ENCODE peak calls at places on chromosomes 3 and 15, in four cellular contexts. R, U, X and T are unnamed samples.
A peak's percentile ranks its signal among the peaks of the same experiment; 100 is the strongest.

GRCh38 chr3:109081746-109082510 is 36.0 kb downstream of the MORC1 start:
- DNase-seq in R (peak; percentile 31), U (peak; percentile 34), X (peak; percentile 18), T (peak; percentile 48)

GRCh38 chr3:154273381-154273780 is 50.9 kb downstream of the DHX36 start:
- DNase-seq in U (no peak), R (no peak), X (no peak), T (no peak)

GRCh38 chr3:98553021-98553563 is 21.3 kb downstream of the GPR15 start:
- DNase-seq in X (no peak), U (no peak), R (no peak), T (no peak)

GRCh38 chr3:99118381-99118780 is 216.9 kb upstream of the DCBLD2 start:
- DNase-seq in X (no peak), U (no peak), R (no peak), T (no peak)

GRCh38 chr3:124034016-124034808 is 42.3 kb upstream of the ROPN1 start:
- DNase-seq in R (no peak), X (peak; percentile 12), U (peak; percentile 79), T (no peak)

GRCh38 chr3:129119365-129120100 is 2.1 kb downstream of the RAB43 start:
- DNase-seq in X (peak; percentile 33), R (peak; percentile 86), U (no peak), T (no peak)

GRCh38 chr3:110493752-110494151 is 577.9 kb upstream of the NECTIN3 start:
- DNase-seq in R (no peak), U (no peak), X (no peak), T (no peak)

GRCh38 chr15:100106732-100107131 is 235.0 kb downstream of the ADAMTS17 start:
- DNase-seq in U (peak; percentile 85), R (no peak), X (no peak), T (no peak)

GRCh38 chr15:23397779-23398178 is 43.2 kb downstream of the GOLGA8S start:
- DNase-seq in R (no peak), U (no peak), X (no peak), T (no peak)

GRCh38 chr3:169133178-169134161 is 530.0 kb downstream of the MECOM start:
- DNase-seq in U (no peak), X (no peak), R (no peak), T (no peak)

GRCh38 chr3:117489663-117490079 is 780.1 kb downstream of the TUSC7 start:
- DNase-seq in R (no peak), U (no peak), X (no peak), T (no peak)

GRCh38 chr3:124297062-124297980 is 305.4 kb upstream of the ROPN1 start:
- DNase-seq in R (no peak), X (no peak), U (peak; percentile 35), T (no peak)

GRCh38 chr3:138688871-138689299 is 80.3 kb downstream of the FAIM start:
- DNase-seq in R (peak; percentile 64), X (no peak), U (no peak), T (no peak)

GRCh38 chr15:86165263-86166204 is 85.9 kb downstream of the AGBL1 start:
- DNase-seq in U (peak; percentile 5), R (no peak), X (no peak), T (no peak)

GRCh38 chr3:14203521-14204079 is 25.0 kb downstream of the LSM3 start:
- DNase-seq in R (peak; percentile 64), U (peak; percentile 70), X (peak; percentile 84), T (peak; percentile 40)

GRCh38 chr3:186665484-186666188 is at the start of gene HRG:
- DNase-seq in U (no peak), X (no peak), R (peak; percentile 58), T (no peak)

GRCh38 chr3:186668426-186668825 is 2.6 kb downstream of the HRG start:
- DNase-seq in X (no peak), R (no peak), U (no peak), T (no peak)

GRCh38 chr3:186671051-186671450 is 5.2 kb downstream of the HRG start:
- DNase-seq in X (no peak), R (no peak), U (no peak), T (no peak)

GRCh38 chr3:186670148-186670547 is 4.3 kb downstream of the HRG start:
- DNase-seq in R (no peak), U (no peak), X (no peak), T (no peak)

DNA sequence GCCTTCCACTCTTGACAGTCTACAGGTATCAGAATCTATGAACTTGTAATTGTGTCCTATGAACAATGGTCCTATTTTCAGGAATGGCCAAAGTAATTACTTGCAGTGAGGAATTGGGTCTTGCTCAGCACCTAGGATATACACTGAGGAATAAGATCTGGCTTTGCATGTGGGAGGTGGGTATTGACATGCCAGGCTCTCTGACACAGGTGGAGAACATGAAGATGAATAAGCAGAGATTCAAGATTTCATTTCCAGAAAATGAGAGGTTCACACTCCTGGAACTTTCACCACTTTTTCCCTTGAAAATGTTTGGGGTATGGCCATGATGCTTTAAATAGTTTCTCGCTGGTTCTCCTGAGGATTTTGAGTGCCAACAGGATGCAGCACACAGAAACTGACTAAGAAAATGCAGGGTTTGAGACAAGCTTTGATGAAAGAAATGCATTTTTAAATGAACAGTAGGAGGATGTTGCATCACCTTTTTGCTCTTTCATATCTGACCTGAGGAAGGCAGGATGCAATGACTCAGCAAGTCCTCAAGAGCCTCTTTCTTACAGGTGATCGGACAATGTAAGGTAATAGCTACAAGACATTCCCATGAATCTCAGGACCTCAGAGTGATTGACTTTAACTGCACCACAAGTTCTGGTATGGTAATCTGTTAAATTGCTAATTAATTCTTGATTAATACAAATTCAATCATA is 3.7 kb downstream of the HRG start:
- DNase-seq in U (no peak), X (no peak), R (no peak), T (peak; percentile 35)
- H3K27ac ChIP-seq in U (no peak overlapping the region), X (no peak overlapping the region), R (no peak overlapping the region), T (no peak overlapping the region)

DNA sequence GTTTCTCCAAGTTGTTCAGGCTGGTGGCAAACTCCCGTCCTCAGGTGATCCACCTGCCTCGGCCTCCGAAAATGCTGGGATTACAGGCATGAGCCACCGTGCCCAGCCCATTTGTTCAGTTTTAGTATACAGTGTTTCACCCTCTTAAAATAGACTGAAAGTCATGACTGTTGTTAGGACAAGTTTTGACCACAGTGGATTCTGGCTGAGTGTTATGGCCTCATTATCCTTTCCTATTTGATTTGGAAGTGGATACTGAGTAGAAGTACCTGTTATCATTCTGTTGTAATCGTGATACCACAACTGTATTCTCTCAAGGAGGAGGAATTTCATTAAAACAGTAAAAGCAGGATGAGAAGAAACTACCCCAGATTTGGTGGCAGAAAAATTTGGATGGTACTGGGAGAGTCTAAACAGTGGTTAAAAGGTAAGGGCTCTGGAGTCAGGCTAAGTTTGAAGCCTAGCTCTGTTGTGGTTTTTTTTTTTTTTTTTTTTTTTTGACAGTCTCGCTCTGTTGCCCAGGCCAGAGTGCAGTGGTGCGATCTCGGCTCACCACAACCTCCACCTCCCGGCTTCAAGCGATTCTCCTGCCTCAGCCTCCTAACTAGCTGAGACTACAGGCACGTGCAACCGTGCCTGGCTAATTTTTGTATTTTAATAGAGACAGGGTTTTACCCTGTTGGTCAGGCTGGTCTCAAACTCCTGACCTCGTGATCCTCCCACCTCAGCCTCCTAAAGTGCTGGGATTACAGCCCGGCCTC is 2.6 kb downstream of the MAP2K1 start:
- DNase-seq in R (no peak), U (no peak), X (no peak), T (no peak)
- TF ChIP-seq YY1 in R (no peak), U (no peak), X (no peak), T (no peak)

GRCh38 chr15:76342382-76343201 is 6.0 kb downstream of the ISL2 start:
- DNase-seq in U (peak; percentile 23), X (no peak), R (no peak), T (no peak)
- H3K4me2 ChIP-seq in U (no peak overlapping the region), X (no peak overlapping the region), R (no peak overlapping the region), T (no peak overlapping the region)

DNA sequence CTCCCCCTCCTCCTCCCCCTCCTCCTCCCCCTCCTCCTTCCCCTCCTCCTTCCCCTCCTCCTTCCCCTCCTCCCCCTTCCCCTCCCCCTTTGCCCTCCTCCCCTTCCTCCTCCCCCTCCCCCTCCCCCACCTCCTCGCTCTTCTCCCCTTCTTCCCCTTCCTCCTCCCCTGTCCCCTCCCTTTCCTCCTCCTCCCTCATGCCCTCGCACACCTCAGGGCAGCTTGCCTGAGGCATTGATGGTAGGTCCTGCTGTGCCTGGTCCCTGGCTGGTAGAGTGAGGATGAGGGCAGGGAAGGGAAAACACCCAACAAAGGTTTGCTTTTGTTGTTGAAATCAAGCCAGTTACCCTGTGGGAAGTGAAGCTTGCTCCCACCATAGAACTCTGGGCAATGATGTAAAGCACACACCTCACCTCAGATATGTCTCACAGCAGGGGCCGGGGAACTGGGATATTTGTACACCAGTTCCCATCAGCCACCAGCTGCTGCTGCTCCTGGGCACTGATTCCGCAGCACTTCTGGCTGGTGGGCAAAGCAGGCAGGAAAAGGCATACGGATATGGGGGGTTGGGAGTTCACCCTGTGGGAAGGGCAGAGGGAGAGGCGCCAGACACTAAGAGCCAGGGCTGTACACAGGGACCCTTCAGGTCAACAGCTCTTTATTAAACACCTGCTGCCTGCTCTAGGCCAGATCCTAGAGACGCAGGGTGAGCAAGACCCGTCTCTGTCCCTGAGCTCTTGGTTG is 13.8 kb downstream of the ISG20 start:
- DNase-seq in R (no peak), X (no peak), U (no peak), T (no peak)
- H3K27ac ChIP-seq in R (no peak overlapping the region), X (no peak overlapping the region), U (no peak overlapping the region), T (no peak overlapping the region)

GRCh38 chr15:95698971-95699370 is 631.5 kb upstream of the NR2F2 start:
- DNase-seq in U (no peak), R (no peak), X (no peak), T (no peak)
- TF ChIP-seq YY1 in U (no peak), R (no peak), X (no peak), T (no peak)

GRCh38 chr3:10195692-10196091 is 31.0 kb downstream of the IRAK2 start:
- DNase-seq in R (no peak), U (no peak), X (peak; percentile 43), T (no peak)
- H3K4me2 ChIP-seq in R (no peak overlapping the region), U (no peak overlapping the region), X (no peak overlapping the region), T (no peak overlapping the region)

DNA sequence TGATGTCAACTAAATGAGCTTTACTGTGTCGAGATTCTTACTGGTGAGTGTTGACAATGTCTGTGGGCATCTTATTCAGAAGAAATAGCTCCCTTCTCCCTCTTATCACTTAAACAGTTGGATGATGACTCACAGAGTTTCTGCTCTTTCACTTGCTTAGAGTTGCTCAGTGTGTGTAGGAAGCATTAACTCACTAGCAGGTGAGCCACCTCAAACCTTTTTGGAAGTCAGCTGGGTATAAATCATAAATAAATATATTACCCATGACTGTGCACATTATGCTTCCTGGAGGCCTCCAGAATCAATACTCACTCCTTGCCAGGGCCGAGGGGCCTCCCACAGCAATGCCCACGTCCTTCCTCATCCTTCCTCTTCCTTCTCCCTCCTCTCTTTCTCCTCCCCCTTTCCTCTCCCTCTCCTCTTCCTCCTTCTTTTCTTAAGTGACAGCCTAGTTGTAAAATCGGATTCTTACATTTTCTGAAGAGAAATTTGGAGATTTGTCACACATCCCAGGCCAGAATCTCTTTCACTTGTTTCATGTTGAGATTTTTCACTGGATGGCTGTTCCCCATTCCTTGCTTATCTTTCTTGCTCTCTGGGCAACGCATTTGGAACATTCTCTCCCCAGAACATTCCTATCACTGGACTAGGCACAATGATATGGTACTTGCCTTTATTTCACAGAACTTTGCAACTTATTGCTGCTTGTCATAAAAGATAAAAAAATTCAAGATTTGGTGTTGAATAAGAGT is 17.5 kb downstream of the SHC4 start:
- DNase-seq in X (peak; percentile 39), U (no peak), R (no peak), T (no peak)
- H3K27ac ChIP-seq in X (no peak overlapping the region), U (peak overlapping the region; percentile 49), R (no peak overlapping the region), T (no peak overlapping the region)

GRCh38 chr3:15899438-15899837 is 101.7 kb upstream of the ANKRD28 start:
- DNase-seq in U (no peak), X (peak; percentile 75), R (no peak), T (peak; percentile 40)
- TF ChIP-seq YY1 in U (no peak), X (no peak), R (no peak), T (no peak)